ENCODE peak calls at places on chromosomes 2 and 18, in ten cellular contexts. One of them, this sample, is unnamed.

GRCh38 chr2:237418300-237418699 is 4.3 kb upstream of the COL6A3 start:
- DNase-seq in endodermal cell: no peak
- DNase-seq in ELR: no peak
- DNase-seq in activated CD4-positive, alpha-beta T cell treated with anti-CD3 and anti-CD28 coated beads, Interleukin-2, amount 50 U/mL, for 4 hours: no peak
- DNase-seq in aorta: no peak
- DNase-seq in mesenteric fat pad: no peak
- DNase-seq in iris pigment epithelial cell: no peak
- DNase-seq in naive thymus-derived CD4-positive, alpha-beta T cell: no peak
- DNase-seq in left ventricle myocardium superior: no peak
- DNase-seq in heart right ventricle: no peak
- DNase-seq in this sample: no peak

GRCh38 chr2:105297211-105297610 is 32.3 kb downstream of the TGFBRAP1 start:
- DNase-seq in activated CD4-positive, alpha-beta T cell treated with anti-CD3 and anti-CD28 coated beads, Interleukin-2, amount 50 U/mL, for 4 hours: no peak
- DNase-seq in ELR: no peak
- DNase-seq in iris pigment epithelial cell: no peak
- DNase-seq in endodermal cell: peak
- DNase-seq in naive thymus-derived CD4-positive, alpha-beta T cell: no peak
- DNase-seq in mesenteric fat pad: no peak
- DNase-seq in aorta: no peak
- DNase-seq in heart right ventricle: no peak
- DNase-seq in left ventricle myocardium superior: no peak
- DNase-seq in this sample: no peak

GRCh38 chr2:239288951-239289481 is 111.8 kb downstream of the HDAC4 start:
- DNase-seq in endodermal cell: no peak
- DNase-seq in mesenteric fat pad: no peak
- DNase-seq in ELR: no peak
- DNase-seq in aorta: peak
- DNase-seq in iris pigment epithelial cell: no peak
- DNase-seq in left ventricle myocardium superior: peak
- DNase-seq in activated CD4-positive, alpha-beta T cell treated with anti-CD3 and anti-CD28 coated beads, Interleukin-2, amount 50 U/mL, for 4 hours: no peak
- DNase-seq in naive thymus-derived CD4-positive, alpha-beta T cell: peak
- DNase-seq in heart right ventricle: peak
- DNase-seq in this sample: peak

GRCh38 chr2:28610583-28611201 is 114.8 kb downstream of the PLB1 start:
- DNase-seq in left ventricle myocardium superior: no peak
- DNase-seq in mesenteric fat pad: no peak
- DNase-seq in naive thymus-derived CD4-positive, alpha-beta T cell: no peak
- DNase-seq in ELR: peak
- DNase-seq in activated CD4-positive, alpha-beta T cell treated with anti-CD3 and anti-CD28 coated beads, Interleukin-2, amount 50 U/mL, for 4 hours: no peak
- DNase-seq in heart right ventricle: no peak
- DNase-seq in iris pigment epithelial cell: peak
- DNase-seq in aorta: peak
- DNase-seq in endodermal cell: no peak
- DNase-seq in this sample: no peak

GRCh38 chr2:233354971-233355574 is 779 bp downstream of the DGKD start:
- DNase-seq in heart right ventricle: peak
- DNase-seq in aorta: no peak
- DNase-seq in naive thymus-derived CD4-positive, alpha-beta T cell: peak
- DNase-seq in ELR: peak
- DNase-seq in mesenteric fat pad: peak
- DNase-seq in endodermal cell: peak
- DNase-seq in left ventricle myocardium superior: peak
- DNase-seq in iris pigment epithelial cell: peak
- DNase-seq in activated CD4-positive, alpha-beta T cell treated with anti-CD3 and anti-CD28 coated beads, Interleukin-2, amount 50 U/mL, for 4 hours: no peak
- DNase-seq in this sample: no peak

GRCh38 chr2:42084231-42084671 is 36.4 kb downstream of the PKDCC start:
- DNase-seq in left ventricle myocardium superior: peak
- DNase-seq in heart right ventricle: peak
- DNase-seq in iris pigment epithelial cell: peak
- DNase-seq in mesenteric fat pad: no peak
- DNase-seq in ELR: peak
- DNase-seq in naive thymus-derived CD4-positive, alpha-beta T cell: no peak
- DNase-seq in endodermal cell: no peak
- DNase-seq in activated CD4-positive, alpha-beta T cell treated with anti-CD3 and anti-CD28 coated beads, Interleukin-2, amount 50 U/mL, for 4 hours: no peak
- DNase-seq in aorta: no peak
- DNase-seq in this sample: no peak

GRCh38 chr18:10353791-10354190 is 100.6 kb upstream of the APCDD1 start:
- DNase-seq in heart right ventricle: no peak
- DNase-seq in mesenteric fat pad: no peak
- DNase-seq in aorta: no peak
- DNase-seq in activated CD4-positive, alpha-beta T cell treated with anti-CD3 and anti-CD28 coated beads, Interleukin-2, amount 50 U/mL, for 4 hours: no peak
- DNase-seq in ELR: peak
- DNase-seq in iris pigment epithelial cell: peak
- DNase-seq in left ventricle myocardium superior: no peak
- DNase-seq in endodermal cell: no peak
- DNase-seq in naive thymus-derived CD4-positive, alpha-beta T cell: no peak
- DNase-seq in this sample: no peak

GRCh38 chr2:187642498-187642897 is 88.3 kb upstream of the TFPI start:
- DNase-seq in ELR: no peak
- DNase-seq in mesenteric fat pad: no peak
- DNase-seq in aorta: no peak
- DNase-seq in endodermal cell: no peak
- DNase-seq in left ventricle myocardium superior: no peak
- DNase-seq in naive thymus-derived CD4-positive, alpha-beta T cell: no peak
- DNase-seq in heart right ventricle: no peak
- DNase-seq in iris pigment epithelial cell: no peak
- DNase-seq in activated CD4-positive, alpha-beta T cell treated with anti-CD3 and anti-CD28 coated beads, Interleukin-2, amount 50 U/mL, for 4 hours: no peak
- DNase-seq in this sample: no peak

GRCh38 chr2:26599387-26599786 is 41.8 kb downstream of the CIB4 start:
- DNase-seq in left ventricle myocardium superior: no peak
- DNase-seq in activated CD4-positive, alpha-beta T cell treated with anti-CD3 and anti-CD28 coated beads, Interleukin-2, amount 50 U/mL, for 4 hours: no peak
- DNase-seq in naive thymus-derived CD4-positive, alpha-beta T cell: no peak
- DNase-seq in mesenteric fat pad: no peak
- DNase-seq in heart right ventricle: no peak
- DNase-seq in aorta: no peak
- DNase-seq in iris pigment epithelial cell: no peak
- DNase-seq in ELR: no peak
- DNase-seq in endodermal cell: no peak
- DNase-seq in this sample: no peak

GRCh38 chr2:84797271-84797670 is 83.6 kb downstream of the TRABD2A start:
- DNase-seq in iris pigment epithelial cell: no peak
- DNase-seq in activated CD4-positive, alpha-beta T cell treated with anti-CD3 and anti-CD28 coated beads, Interleukin-2, amount 50 U/mL, for 4 hours: no peak
- DNase-seq in left ventricle myocardium superior: no peak
- DNase-seq in aorta: no peak
- DNase-seq in heart right ventricle: no peak
- DNase-seq in endodermal cell: no peak
- DNase-seq in naive thymus-derived CD4-positive, alpha-beta T cell: no peak
- DNase-seq in ELR: no peak
- DNase-seq in mesenteric fat pad: no peak
- DNase-seq in this sample: no peak

GRCh38 chr2:103773884-103774283 is 1012.1 kb downstream of the TMEM182 start:
- DNase-seq in iris pigment epithelial cell: peak
- DNase-seq in aorta: no peak
- DNase-seq in heart right ventricle: no peak
- DNase-seq in endodermal cell: no peak
- DNase-seq in naive thymus-derived CD4-positive, alpha-beta T cell: no peak
- DNase-seq in ELR: no peak
- DNase-seq in left ventricle myocardium superior: no peak
- DNase-seq in activated CD4-positive, alpha-beta T cell treated with anti-CD3 and anti-CD28 coated beads, Interleukin-2, amount 50 U/mL, for 4 hours: no peak
- DNase-seq in mesenteric fat pad: no peak
- DNase-seq in this sample: no peak

GRCh38 chr2:85468704-85469349 is 50.3 kb downstream of the SH2D6 start:
- DNase-seq in heart right ventricle: no peak
- DNase-seq in iris pigment epithelial cell: peak
- DNase-seq in endodermal cell: peak
- DNase-seq in activated CD4-positive, alpha-beta T cell treated with anti-CD3 and anti-CD28 coated beads, Interleukin-2, amount 50 U/mL, for 4 hours: no peak
- DNase-seq in naive thymus-derived CD4-positive, alpha-beta T cell: no peak
- DNase-seq in left ventricle myocardium superior: no peak
- DNase-seq in mesenteric fat pad: no peak
- DNase-seq in aorta: no peak
- DNase-seq in ELR: peak
- DNase-seq in this sample: no peak

GRCh38 chr2:172092716-172093415 is 7.6 kb downstream of the DLX1 start:
- DNase-seq in heart right ventricle: no peak
- DNase-seq in iris pigment epithelial cell: no peak
- DNase-seq in left ventricle myocardium superior: no peak
- DNase-seq in aorta: peak
- DNase-seq in mesenteric fat pad: no peak
- DNase-seq in endodermal cell: peak
- DNase-seq in naive thymus-derived CD4-positive, alpha-beta T cell: no peak
- DNase-seq in activated CD4-positive, alpha-beta T cell treated with anti-CD3 and anti-CD28 coated beads, Interleukin-2, amount 50 U/mL, for 4 hours: no peak
- DNase-seq in ELR: no peak
- DNase-seq in this sample: no peak

GRCh38 chr2:196247114-196247978 is 76.0 kb upstream of the STK17B start:
- DNase-seq in left ventricle myocardium superior: no peak
- DNase-seq in naive thymus-derived CD4-positive, alpha-beta T cell: no peak
- DNase-seq in iris pigment epithelial cell: peak
- DNase-seq in activated CD4-positive, alpha-beta T cell treated with anti-CD3 and anti-CD28 coated beads, Interleukin-2, amount 50 U/mL, for 4 hours: no peak
- DNase-seq in heart right ventricle: no peak
- DNase-seq in mesenteric fat pad: no peak
- DNase-seq in ELR: no peak
- DNase-seq in endodermal cell: no peak
- DNase-seq in aorta: no peak
- DNase-seq in this sample: no peak

GRCh38 chr2:111701266-111701665 is 182.7 kb downstream of the ANAPC1 start:
- DNase-seq in aorta: no peak
- DNase-seq in naive thymus-derived CD4-positive, alpha-beta T cell: no peak
- DNase-seq in ELR: peak
- DNase-seq in endodermal cell: peak
- DNase-seq in left ventricle myocardium superior: no peak
- DNase-seq in heart right ventricle: no peak
- DNase-seq in activated CD4-positive, alpha-beta T cell treated with anti-CD3 and anti-CD28 coated beads, Interleukin-2, amount 50 U/mL, for 4 hours: no peak
- DNase-seq in mesenteric fat pad: no peak
- DNase-seq in iris pigment epithelial cell: peak
- DNase-seq in this sample: no peak

GRCh38 chr18:41875094-41875780 is 79.8 kb upstream of the PIK3C3 start:
- DNase-seq in ELR: peak
- DNase-seq in iris pigment epithelial cell: peak
- DNase-seq in aorta: no peak
- DNase-seq in heart right ventricle: no peak
- DNase-seq in left ventricle myocardium superior: no peak
- DNase-seq in mesenteric fat pad: no peak
- DNase-seq in activated CD4-positive, alpha-beta T cell treated with anti-CD3 and anti-CD28 coated beads, Interleukin-2, amount 50 U/mL, for 4 hours: no peak
- DNase-seq in endodermal cell: no peak
- DNase-seq in naive thymus-derived CD4-positive, alpha-beta T cell: no peak
- DNase-seq in this sample: no peak

This sample was measured in Right ventricle myocardium inferior.